ENCODE peak calls at places on chromosome 21, in ten cellular contexts. U is stomach, L is HCT116, Q is transverse colon, B is OCI-LY7, D is heart left ventricle, G is ascending aorta, Y is fibroblast of mammary gland, N is HL-60, J is cardiac fibroblast. C is an unnamed sample.

GRCh38 chr21:25578070-25578961 is 29.0 kb downstream of the MRPL39 start:
- DNase-seq in N (no peak), J (no peak), B (no peak), D (no peak), Q (no peak), G (no peak), U (no peak), Y (peak; percentile 62), L (no peak), C (no peak)

GRCh38 chr21:39445339-39446269 is at the start of gene LCA5L:
- DNase-seq in B (peak; percentile 93), Y (peak; percentile 84), J (peak; percentile 93), Q (peak; percentile 93), U (peak; percentile 92), G (peak; percentile 95), N (peak; percentile 92), L (peak; percentile 70), D (peak; percentile 94), C (peak; percentile 76)

GRCh38 chr21:37368536-37369279 is 2.1 kb downstream of the DYRK1A start:
- DNase-seq in G (no peak), J (peak; percentile 73), L (no peak), Y (peak; percentile 79), N (no peak), B (no peak), U (no peak), Q (no peak), D (no peak), C (no peak)

GRCh38 chr21:28540514-28540913 is 452.2 kb downstream of the LTN1 start:
- DNase-seq in D (no peak), G (no peak), Q (no peak), B (no peak), L (no peak), Y (peak; percentile 76), U (no peak), N (no peak), J (peak; percentile 63), C (no peak)

GRCh38 chr21:36257657-36258056 is 62.3 kb upstream of the MORC3 start:
- DNase-seq in D (no peak), Y (no peak), Q (no peak), G (no peak), J (no peak), B (no peak), N (no peak), L (no peak), U (no peak), C (no peak)

GRCh38 chr21:18499761-18500376 is 96.3 kb upstream of the TMPRSS15 start:
- DNase-seq in D (no peak), J (peak; percentile 63), Q (peak; percentile 12), U (peak; percentile 40), B (peak; percentile 67), Y (peak; percentile 48), L (peak; percentile 10), N (peak; percentile 21), G (no peak), C (peak; percentile 2)

GRCh38 chr21:33587792-33588484 is 546 bp downstream of the DONSON start:
- DNase-seq in B (peak; percentile 57), J (peak; percentile 36), G (peak; percentile 70), D (peak; percentile 40), Q (peak; percentile 41), L (no peak), U (peak; percentile 34), N (peak; percentile 30), Y (peak; percentile 36), C (no peak)

GRCh38 chr21:34526618-34527290 is 14.7 kb upstream of the KCNE1 start:
- DNase-seq in D (peak; percentile 85), Y (peak; percentile 100), G (peak; percentile 96), J (peak; percentile 100), Q (peak; percentile 76), L (peak; percentile 74), B (no peak), U (peak; percentile 77), N (peak; percentile 38), C (peak; percentile 79)

GRCh38 chr21:34877485-34878128 is 171.5 kb downstream of the RUNX1 start:
- DNase-seq in D (no peak), L (no peak), Y (no peak), N (no peak), U (peak; percentile 97), Q (peak; percentile 92), B (no peak), G (no peak), J (no peak), C (peak; percentile 69)

GRCh38 chr21:33308586-33309490 is 15.9 kb upstream of the IFNAR1 start:
- DNase-seq in U (no peak), J (no peak), B (peak; percentile 100), Y (peak; percentile 65), G (peak; percentile 37), L (no peak), Q (peak; percentile 71), D (no peak), N (peak; percentile 88), C (no peak)

GRCh38 chr21:29656504-29657227 is 283.1 kb downstream of the GRIK1 start:
- DNase-seq in D (no peak), N (peak; percentile 44), U (no peak), G (no peak), L (no peak), Q (no peak), Y (peak; percentile 85), J (peak; percentile 90), B (no peak), C (no peak)

GRCh38 chr21:37253991-37254390 is 13.1 kb downstream of the VPS26C start:
- DNase-seq in B (no peak), J (no peak), Y (peak; percentile 57), L (no peak), U (no peak), G (no peak), Q (no peak), N (no peak), D (no peak), C (peak; percentile 41)

GRCh38 chr21:40672602-40673001 is 174.4 kb downstream of the DSCAM start:
- DNase-seq in N (no peak), J (no peak), D (no peak), U (no peak), Y (no peak), G (no peak), L (no peak), Q (no peak), B (no peak), C (no peak)

DNA sequence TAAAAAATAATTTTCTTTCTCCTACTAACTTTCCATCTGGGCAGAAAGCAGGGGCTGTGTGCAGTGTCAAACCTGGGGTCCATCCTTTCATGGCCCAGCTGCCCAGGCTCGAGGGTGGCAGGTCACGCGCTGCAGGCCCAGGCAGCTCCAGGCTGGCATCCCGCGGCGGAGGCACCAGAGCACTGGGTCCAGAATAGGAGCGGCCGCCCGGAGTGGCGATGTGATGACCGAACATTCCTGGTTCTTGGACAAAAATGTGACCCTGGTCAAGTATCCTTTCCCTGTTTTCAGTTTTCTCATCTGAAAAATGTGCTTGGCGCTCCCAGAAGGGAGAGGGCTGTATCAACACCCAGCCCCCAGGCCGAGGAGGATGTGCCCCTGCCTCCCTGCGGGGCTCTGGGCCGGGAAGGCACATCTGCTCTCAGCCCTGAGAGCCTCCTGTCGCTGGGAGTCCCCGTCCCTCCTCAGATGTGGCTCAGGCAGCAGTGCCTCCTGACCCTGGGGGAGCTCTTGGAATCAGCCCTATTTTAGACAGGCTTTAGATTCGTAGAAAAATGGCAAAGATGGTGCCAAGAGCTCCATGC is 29.3 kb downstream of the SLX9 start:
- DNase-seq in U (no peak), Q (no peak), N (no peak), L (no peak), Y (no peak), B (no peak), G (no peak), J (no peak), D (peak; percentile 20), C (no peak)
- TF ChIP-seq CTCF in U (no peak), Q (no peak), N (no peak), L (no peak), Y (no peak), B (no peak), G (no peak), J (no peak), D (no peak), C (no peak)

GRCh38 chr21:44460441-44460755 is 5.1 kb downstream of the LRRC3 start:
- DNase-seq in J (no peak), D (no peak), N (no peak), B (no peak), L (no peak), U (no peak), Y (no peak), Q (no peak), G (no peak), C (no peak)
- H3K4me3 ChIP-seq in J (no peak overlapping the region), D (no peak overlapping the region), N (no peak overlapping the region), B (no peak overlapping the region), L (no peak overlapping the region), U (no peak overlapping the region), Y (no peak overlapping the region), Q (no peak overlapping the region), G (no peak overlapping the region), C (no peak overlapping the region)

GRCh38 chr21:45886610-45887026 is 95.0 kb upstream of the COL6A1 start:
- DNase-seq in Q (no peak), U (no peak), J (no peak), G (no peak), Y (no peak), N (no peak), B (no peak), L (no peak), D (no peak), C (no peak)

GRCh38 chr21:45885597-45885929 is 96.0 kb upstream of the COL6A1 start:
- DNase-seq in D (no peak), L (no peak), B (no peak), Q (no peak), U (no peak), J (no peak), N (no peak), G (no peak), Y (no peak), C (peak; percentile 52)

GRCh38 chr21:45880097-45881068 is 101.2 kb upstream of the COL6A1 start:
- DNase-seq in U (peak; percentile 65), B (peak; percentile 65), G (peak; percentile 80), Y (peak; percentile 84), N (peak; percentile 76), L (peak; percentile 69), J (peak; percentile 87), Q (peak; percentile 64), D (peak; percentile 82), C (peak; percentile 33)

GRCh38 chr21:45883090-45883489 is 98.5 kb upstream of the COL6A1 start:
- DNase-seq in Y (peak; percentile 14), L (no peak), U (no peak), G (no peak), N (no peak), J (no peak), D (no peak), Q (no peak), B (no peak), C (no peak)

DNA sequence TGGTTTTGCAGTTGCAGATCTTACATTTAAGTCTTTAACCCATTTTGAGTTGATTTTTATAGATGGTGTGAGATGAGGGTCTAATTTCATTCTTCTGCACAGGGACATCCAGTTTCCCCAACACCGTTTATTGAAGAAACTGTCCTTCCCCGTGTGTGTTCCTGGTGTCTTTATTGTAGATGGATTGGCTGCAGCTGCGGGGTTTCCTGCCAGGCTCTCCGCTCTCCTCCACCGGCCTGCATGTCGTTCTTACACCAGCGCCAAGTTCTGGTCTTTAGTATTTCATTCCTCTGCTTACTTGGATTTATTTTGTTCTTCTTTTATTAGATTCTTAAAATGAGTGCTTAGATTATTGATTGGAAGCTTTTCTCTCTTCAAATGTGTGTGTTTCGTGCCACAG is 98.9 kb upstream of the COL6A1 start:
- DNase-seq in N (no peak), J (no peak), Q (no peak), U (no peak), L (no peak), Y (no peak), G (no peak), D (no peak), B (no peak), C (no peak)
- TF ChIP-seq CTCF in N (no peak), J (no peak), Q (no peak), U (no peak), L (no peak), Y (no peak), G (no peak), D (no peak), B (no peak), C (no peak)

GRCh38 chr21:43720539-43721224 is 1.8 kb downstream of the PDXK start:
- DNase-seq in U (no peak), Y (no peak), G (no peak), B (no peak), N (no peak), J (no peak), D (no peak), L (no peak), Q (no peak), C (no peak)
- H3K4me3 ChIP-seq in U (peak overlapping the region; percentile 97), Y (peak overlapping the region; percentile 86), G (peak overlapping the region; percentile 100), B (peak overlapping the region; percentile 96), N (peak overlapping the region; percentile 64), J (peak overlapping the region; percentile 97), D (peak overlapping the region; percentile 75), L (peak overlapping the region; percentile 99), Q (no peak overlapping the region), C (peak overlapping the region; percentile 92)

C was measured in LNCaP clone FGC.